ENCODE peak calls at places on chromosome 7, in eight cellular contexts. One of them, this sample, is unnamed.

GRCh38 chr7:4345004-4345403 is 337.1 kb upstream of the FOXK1 start:
- DNase-seq in HCEC 1CT: no peak
- DNase-seq in H54: no peak
- DNase-seq in mucosa of gallbladder: no peak
- DNase-seq in GM20000: no peak
- DNase-seq in astrocyte of the hippocampus: no peak
- DNase-seq in Ammon's horn: no peak
- DNase-seq in activated CD4-positive, alpha-beta T cell treated with anti-CD3 and anti-CD28 coated beads, Interleukin-2, amount 10 ng/mL, durations not matched to agents 24 days and 14 days: no peak
- DNase-seq in this sample: no peak

GRCh38 chr7:107463139-107464078 is 6.4 kb upstream of the GPR22 start:
- DNase-seq in HCEC 1CT: peak
- DNase-seq in H54: peak
- DNase-seq in mucosa of gallbladder: peak
- DNase-seq in GM20000: peak
- DNase-seq in astrocyte of the hippocampus: peak
- DNase-seq in Ammon's horn: peak
- DNase-seq in activated CD4-positive, alpha-beta T cell treated with anti-CD3 and anti-CD28 coated beads, Interleukin-2, amount 10 ng/mL, durations not matched to agents 24 days and 14 days: peak
- DNase-seq in this sample: peak

GRCh38 chr7:84746347-84746746 is 440.5 kb downstream of the SEMA3D start:
- DNase-seq in HCEC 1CT: no peak
- DNase-seq in H54: no peak
- DNase-seq in mucosa of gallbladder: no peak
- DNase-seq in GM20000: no peak
- DNase-seq in astrocyte of the hippocampus: no peak
- DNase-seq in Ammon's horn: no peak
- DNase-seq in activated CD4-positive, alpha-beta T cell treated with anti-CD3 and anti-CD28 coated beads, Interleukin-2, amount 10 ng/mL, durations not matched to agents 24 days and 14 days: no peak
- DNase-seq in this sample: no peak

GRCh38 chr7:10731253-10731773 is 242.4 kb upstream of the PHF14 start:
- DNase-seq in HCEC 1CT: no peak
- DNase-seq in H54: no peak
- DNase-seq in mucosa of gallbladder: no peak
- DNase-seq in GM20000: no peak
- DNase-seq in astrocyte of the hippocampus: no peak
- DNase-seq in Ammon's horn: no peak
- DNase-seq in activated CD4-positive, alpha-beta T cell treated with anti-CD3 and anti-CD28 coated beads, Interleukin-2, amount 10 ng/mL, durations not matched to agents 24 days and 14 days: no peak
- DNase-seq in this sample: no peak

GRCh38 chr7:26673858-26674257 is 190.5 kb downstream of the SKAP2 start:
- DNase-seq in HCEC 1CT: no peak
- DNase-seq in H54: no peak
- DNase-seq in mucosa of gallbladder: no peak
- DNase-seq in GM20000: no peak
- DNase-seq in astrocyte of the hippocampus: no peak
- DNase-seq in Ammon's horn: no peak
- DNase-seq in activated CD4-positive, alpha-beta T cell treated with anti-CD3 and anti-CD28 coated beads, Interleukin-2, amount 10 ng/mL, durations not matched to agents 24 days and 14 days: no peak
- DNase-seq in this sample: no peak

GRCh38 chr7:22884911-22885823 is 62.5 kb upstream of the TOMM7 start:
- DNase-seq in HCEC 1CT: peak
- DNase-seq in H54: no peak
- DNase-seq in mucosa of gallbladder: no peak
- DNase-seq in GM20000: peak
- DNase-seq in astrocyte of the hippocampus: no peak
- DNase-seq in Ammon's horn: no peak
- DNase-seq in activated CD4-positive, alpha-beta T cell treated with anti-CD3 and anti-CD28 coated beads, Interleukin-2, amount 10 ng/mL, durations not matched to agents 24 days and 14 days: no peak
- DNase-seq in this sample: peak

GRCh38 chr7:44700322-44700721 is 48.3 kb upstream of the ZMIZ2 start:
- DNase-seq in HCEC 1CT: no peak
- DNase-seq in H54: no peak
- DNase-seq in mucosa of gallbladder: no peak
- DNase-seq in GM20000: no peak
- DNase-seq in astrocyte of the hippocampus: no peak
- DNase-seq in Ammon's horn: no peak
- DNase-seq in activated CD4-positive, alpha-beta T cell treated with anti-CD3 and anti-CD28 coated beads, Interleukin-2, amount 10 ng/mL, durations not matched to agents 24 days and 14 days: no peak
- DNase-seq in this sample: no peak

GRCh38 chr7:41003031-41003925 is 699.6 kb downstream of the INHBA start:
- DNase-seq in HCEC 1CT: peak
- DNase-seq in H54: peak
- DNase-seq in mucosa of gallbladder: no peak
- DNase-seq in GM20000: peak
- DNase-seq in astrocyte of the hippocampus: peak
- DNase-seq in Ammon's horn: peak
- DNase-seq in activated CD4-positive, alpha-beta T cell treated with anti-CD3 and anti-CD28 coated beads, Interleukin-2, amount 10 ng/mL, durations not matched to agents 24 days and 14 days: peak
- DNase-seq in this sample: peak

GRCh38 chr7:130912086-130912909 is 178.3 kb upstream of the KLF14 start:
- DNase-seq in HCEC 1CT: peak
- DNase-seq in H54: no peak
- DNase-seq in mucosa of gallbladder: no peak
- DNase-seq in GM20000: no peak
- DNase-seq in astrocyte of the hippocampus: peak
- DNase-seq in Ammon's horn: no peak
- DNase-seq in activated CD4-positive, alpha-beta T cell treated with anti-CD3 and anti-CD28 coated beads, Interleukin-2, amount 10 ng/mL, durations not matched to agents 24 days and 14 days: no peak
- DNase-seq in this sample: peak

GRCh38 chr7:100366411-100367250 is 6.7 kb upstream of the PILRA start:
- DNase-seq in HCEC 1CT: no peak
- DNase-seq in H54: no peak
- DNase-seq in mucosa of gallbladder: no peak
- DNase-seq in GM20000: peak
- DNase-seq in astrocyte of the hippocampus: no peak
- DNase-seq in Ammon's horn: no peak
- DNase-seq in activated CD4-positive, alpha-beta T cell treated with anti-CD3 and anti-CD28 coated beads, Interleukin-2, amount 10 ng/mL, durations not matched to agents 24 days and 14 days: no peak
- DNase-seq in this sample: no peak

GRCh38 chr7:78770422-78771410 is 682.8 kb downstream of the MAGI2 start:
- DNase-seq in HCEC 1CT: peak
- DNase-seq in H54: no peak
- DNase-seq in mucosa of gallbladder: no peak
- DNase-seq in GM20000: no peak
- DNase-seq in astrocyte of the hippocampus: peak
- DNase-seq in Ammon's horn: peak
- DNase-seq in activated CD4-positive, alpha-beta T cell treated with anti-CD3 and anti-CD28 coated beads, Interleukin-2, amount 10 ng/mL, durations not matched to agents 24 days and 14 days: no peak
- DNase-seq in this sample: peak

GRCh38 chr7:101622609-101623178 is 6.4 kb downstream of the MYL10 start:
- DNase-seq in HCEC 1CT: no peak
- DNase-seq in H54: no peak
- DNase-seq in mucosa of gallbladder: no peak
- DNase-seq in GM20000: no peak
- DNase-seq in astrocyte of the hippocampus: no peak
- DNase-seq in Ammon's horn: no peak
- DNase-seq in activated CD4-positive, alpha-beta T cell treated with anti-CD3 and anti-CD28 coated beads, Interleukin-2, amount 10 ng/mL, durations not matched to agents 24 days and 14 days: no peak
- DNase-seq in this sample: no peak

GRCh38 chr7:84568786-84569185 is 374.2 kb upstream of the SEMA3A start:
- DNase-seq in HCEC 1CT: no peak
- DNase-seq in H54: no peak
- DNase-seq in mucosa of gallbladder: no peak
- DNase-seq in GM20000: no peak
- DNase-seq in astrocyte of the hippocampus: no peak
- DNase-seq in Ammon's horn: no peak
- DNase-seq in activated CD4-positive, alpha-beta T cell treated with anti-CD3 and anti-CD28 coated beads, Interleukin-2, amount 10 ng/mL, durations not matched to agents 24 days and 14 days: no peak
- DNase-seq in this sample: no peak

GRCh38 chr7:27193335-27194001 is 6.4 kb downstream of the HOXA13 start:
- DNase-seq in HCEC 1CT: no peak
- DNase-seq in H54: no peak
- DNase-seq in mucosa of gallbladder: no peak
- DNase-seq in GM20000: no peak
- DNase-seq in astrocyte of the hippocampus: no peak
- DNase-seq in Ammon's horn: no peak
- DNase-seq in activated CD4-positive, alpha-beta T cell treated with anti-CD3 and anti-CD28 coated beads, Interleukin-2, amount 10 ng/mL, durations not matched to agents 24 days and 14 days: no peak
- DNase-seq in this sample: peak

This sample was measured in ELR.